ENCODE peak calls at places on chromosome 3, in five cellular contexts. One of them, this sample, is unnamed.

GRCh38 chr3:177473184-177473583 is 275.9 kb upstream of the TBL1XR1 start:
- DNase-seq in GM12891: no peak
- DNase-seq in GM12878: no peak
- DNase-seq in H1: no peak
- DNase-seq in HepG2: no peak
- DNase-seq in this sample: no peak

GRCh38 chr3:171813897-171814460 is 3.7 kb upstream of the PLD1 start:
- DNase-seq in GM12891: no peak
- DNase-seq in GM12878: peak
- DNase-seq in H1: no peak
- DNase-seq in HepG2: no peak
- DNase-seq in this sample: no peak

GRCh38 chr3:46849686-46850467 is 13.4 kb downstream of the MYL3 start:
- DNase-seq in GM12891: no peak
- DNase-seq in GM12878: no peak
- DNase-seq in H1: no peak
- DNase-seq in HepG2: no peak
- DNase-seq in this sample: no peak

GRCh38 chr3:123096701-123097100 is 29.9 kb downstream of the PDIA5 start:
- DNase-seq in GM12891: no peak
- DNase-seq in GM12878: no peak
- DNase-seq in H1: no peak
- DNase-seq in HepG2: no peak
- DNase-seq in this sample: no peak

GRCh38 chr3:14138878-14139659 is 14.2 kb downstream of the TMEM43 start:
- DNase-seq in GM12891: no peak
- DNase-seq in GM12878: no peak
- DNase-seq in H1: no peak
- DNase-seq in HepG2: no peak
- DNase-seq in this sample: no peak

GRCh38 chr3:32934150-32934742 is 17.2 kb upstream of the CCR4 start:
- DNase-seq in GM12891: no peak
- DNase-seq in GM12878: no peak
- DNase-seq in H1: no peak
- DNase-seq in HepG2: no peak
- DNase-seq in this sample: no peak

GRCh38 chr3:161851941-161852566 is 355.4 kb downstream of the OTOL1 start:
- DNase-seq in GM12891: peak
- DNase-seq in GM12878: peak
- DNase-seq in H1: peak
- DNase-seq in HepG2: peak
- DNase-seq in this sample: peak

GRCh38 chr3:141955163-141955562 is 78.7 kb downstream of the ATP1B3 start:
- DNase-seq in GM12891: no peak
- DNase-seq in GM12878: no peak
- DNase-seq in H1: no peak
- DNase-seq in HepG2: no peak
- DNase-seq in this sample: no peak

GRCh38 chr3:146554168-146554760 is 9.9 kb upstream of the PLSCR1 start:
- DNase-seq in GM12891: no peak
- DNase-seq in GM12878: no peak
- DNase-seq in H1: no peak
- DNase-seq in HepG2: no peak
- DNase-seq in this sample: no peak

GRCh38 chr3:14837864-14838263 is 19.1 kb downstream of the FGD5 start:
- DNase-seq in GM12891: no peak
- DNase-seq in GM12878: no peak
- DNase-seq in H1: no peak
- DNase-seq in HepG2: no peak
- DNase-seq in this sample: no peak

GRCh38 chr3:136955813-136956212 is 2.0 kb upstream of the IL20RB start:
- DNase-seq in GM12891: no peak
- DNase-seq in GM12878: no peak
- DNase-seq in H1: no peak
- DNase-seq in HepG2: peak
- DNase-seq in this sample: no peak

GRCh38 chr3:18189651-18190050 is 235.5 kb downstream of the SATB1 start:
- DNase-seq in GM12891: no peak
- DNase-seq in GM12878: no peak
- DNase-seq in H1: no peak
- DNase-seq in HepG2: no peak
- DNase-seq in this sample: no peak

GRCh38 chr3:39641210-39641718 is 168.1 kb upstream of the MYRIP start:
- DNase-seq in GM12891: no peak
- DNase-seq in GM12878: no peak
- DNase-seq in H1: no peak
- DNase-seq in HepG2: no peak
- DNase-seq in this sample: no peak

GRCh38 chr3:169383770-169384169 is 279.7 kb downstream of the MECOM start:
- DNase-seq in GM12891: no peak
- DNase-seq in GM12878: no peak
- DNase-seq in H1: no peak
- DNase-seq in HepG2: no peak
- DNase-seq in this sample: no peak

GRCh38 chr3:46162975-46163550 is 45.0 kb downstream of the CCR1 start:
- DNase-seq in GM12891: no peak
- DNase-seq in GM12878: no peak
- DNase-seq in H1: no peak
- DNase-seq in HepG2: peak
- DNase-seq in this sample: no peak

GRCh38 chr3:54999159-54999558 is 71.3 kb upstream of the LRTM1 start:
- DNase-seq in GM12891: no peak
- DNase-seq in GM12878: no peak
- DNase-seq in H1: peak
- DNase-seq in HepG2: peak
- DNase-seq in this sample: no peak

GRCh38 chr3:136078421-136079364 is 113.2 kb downstream of the PPP2R3A start:
- DNase-seq in GM12891: no peak
- DNase-seq in GM12878: no peak
- DNase-seq in H1: no peak
- DNase-seq in HepG2: peak
- DNase-seq in this sample: no peak

GRCh38 chr3:106825962-106826605 is 551.2 kb upstream of the CCDC54 start:
- DNase-seq in GM12891: no peak
- DNase-seq in GM12878: no peak
- DNase-seq in H1: no peak
- DNase-seq in HepG2: no peak
- DNase-seq in this sample: no peak

GRCh38 chr3:194034556-194035336 is 101.2 kb upstream of the HES1 start:
- DNase-seq in GM12891: no peak
- DNase-seq in GM12878: no peak
- DNase-seq in H1: no peak
- DNase-seq in HepG2: no peak
- DNase-seq in this sample: no peak

GRCh38 chr3:31704651-31705179 is 172.0 kb downstream of the STT3B start:
- DNase-seq in GM12891: no peak
- DNase-seq in GM12878: no peak
- DNase-seq in H1: no peak
- DNase-seq in HepG2: no peak
- DNase-seq in this sample: no peak

GRCh38 chr3:136787226-136787793 is 31.6 kb upstream of the SLC35G2 start:
- DNase-seq in GM12891: peak
- DNase-seq in GM12878: no peak
- DNase-seq in H1: no peak
- DNase-seq in HepG2: peak
- DNase-seq in this sample: peak

GRCh38 chr3:31908391-31909097 is 72.5 kb downstream of the OSBPL10 start:
- DNase-seq in GM12891: no peak
- DNase-seq in GM12878: no peak
- DNase-seq in H1: no peak
- DNase-seq in HepG2: peak
- DNase-seq in this sample: no peak

GRCh38 chr3:36945326-36945980 is 599 bp upstream of the TRANK1 start:
- DNase-seq in GM12891: no peak
- DNase-seq in GM12878: no peak
- DNase-seq in H1: no peak
- DNase-seq in HepG2: no peak
- DNase-seq in this sample: no peak

GRCh38 chr3:107198522-107199271 is 178.5 kb upstream of the CCDC54 start:
- DNase-seq in GM12891: no peak
- DNase-seq in GM12878: no peak
- DNase-seq in H1: no peak
- DNase-seq in HepG2: no peak
- DNase-seq in this sample: no peak

GRCh38 chr3:114418724-114419543 is 125.1 kb downstream of the TIGIT start:
- DNase-seq in GM12891: no peak
- DNase-seq in GM12878: no peak
- DNase-seq in H1: no peak
- DNase-seq in HepG2: peak
- DNase-seq in this sample: no peak

GRCh38 chr3:62601238-62601856 is 228.0 kb upstream of the FEZF2 start:
- DNase-seq in GM12891: no peak
- DNase-seq in GM12878: no peak
- DNase-seq in H1: no peak
- DNase-seq in HepG2: no peak
- DNase-seq in this sample: no peak

GRCh38 chr3:43248194-43248593 is 38.1 kb upstream of the SNRK start:
- DNase-seq in GM12891: no peak
- DNase-seq in GM12878: no peak
- DNase-seq in H1: no peak
- DNase-seq in HepG2: no peak
- DNase-seq in this sample: no peak

GRCh38 chr3:139123377-139124095 is 78.8 kb upstream of the PRR23C start:
- DNase-seq in GM12891: no peak
- DNase-seq in GM12878: no peak
- DNase-seq in H1: no peak
- DNase-seq in HepG2: no peak
- DNase-seq in this sample: no peak

GRCh38 chr3:116849261-116849688 is 139.7 kb downstream of the TUSC7 start:
- DNase-seq in GM12891: no peak
- DNase-seq in GM12878: no peak
- DNase-seq in H1: peak
- DNase-seq in HepG2: no peak
- DNase-seq in this sample: no peak

GRCh38 chr3:133887951-133888703 is 7.6 kb downstream of the RAB6B start:
- DNase-seq in GM12891: no peak
- DNase-seq in GM12878: no peak
- DNase-seq in H1: no peak
- DNase-seq in HepG2: no peak
- DNase-seq in this sample: no peak

DNA sequence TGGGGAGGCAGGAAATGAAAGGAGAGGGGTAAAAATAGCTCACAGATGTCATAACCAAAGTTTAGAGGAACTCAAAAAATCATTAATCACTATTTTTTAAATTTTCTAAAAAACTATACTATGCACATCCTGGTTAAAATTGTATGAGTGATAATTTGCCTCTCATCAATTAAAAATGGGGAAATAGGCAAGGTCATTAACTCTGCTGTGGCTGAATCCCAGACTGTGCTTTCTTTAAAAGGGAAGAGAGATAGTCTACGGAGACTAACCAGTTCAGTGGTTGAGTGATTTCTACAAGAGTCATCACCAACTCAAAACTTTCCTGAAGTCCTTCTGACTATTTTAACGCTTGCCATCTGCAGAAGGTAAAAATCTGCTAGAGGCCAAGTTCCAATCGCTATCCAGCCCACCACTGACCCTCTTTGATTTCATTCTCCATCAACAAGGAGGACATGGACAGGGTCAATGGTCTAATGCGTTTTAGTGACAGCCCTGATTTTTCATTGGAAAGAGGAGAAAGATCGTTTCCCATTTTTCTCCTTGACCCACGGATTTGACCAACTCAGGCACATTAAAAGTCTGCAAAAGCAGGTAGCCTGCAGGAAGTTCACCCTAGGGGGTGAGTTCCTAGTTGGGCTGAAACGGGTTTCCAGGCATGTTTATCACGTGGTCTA is 850 bp downstream of the SUCLG2 start:
- DNase-seq in GM12891: no peak
- DNase-seq in GM12878: no peak
- DNase-seq in H1: no peak
- DNase-seq in HepG2: peak
- DNase-seq in this sample: no peak
- TF ChIP-seq TAF1 in GM12891: no peak
- TF ChIP-seq TAF1 in GM12878: no peak
- TF ChIP-seq TAF1 in H1: no peak
- TF ChIP-seq TAF1 in HepG2: no peak
- TF ChIP-seq TAF1 in this sample: no peak

GRCh38 chr3:12286504-12286903 is 2.4 kb upstream of the PPARG start:
- DNase-seq in GM12891: no peak
- DNase-seq in GM12878: no peak
- DNase-seq in H1: no peak
- DNase-seq in HepG2: no peak
- DNase-seq in this sample: no peak

GRCh38 chr3:12289562-12289961 is 692 bp downstream of the PPARG start:
- DNase-seq in GM12891: no peak
- DNase-seq in GM12878: no peak
- DNase-seq in H1: no peak
- DNase-seq in HepG2: no peak
- DNase-seq in this sample: no peak

GRCh38 chr3:12286927-12287726 is 1.7 kb upstream of the PPARG start:
- DNase-seq in GM12891: no peak
- DNase-seq in GM12878: no peak
- DNase-seq in H1: no peak
- DNase-seq in HepG2: no peak
- DNase-seq in this sample: no peak

GRCh38 chr3:12287727-12288465 is 974 bp upstream of the PPARG start:
- DNase-seq in GM12891: peak
- DNase-seq in GM12878: no peak
- DNase-seq in H1: no peak
- DNase-seq in HepG2: no peak
- DNase-seq in this sample: peak

DNA sequence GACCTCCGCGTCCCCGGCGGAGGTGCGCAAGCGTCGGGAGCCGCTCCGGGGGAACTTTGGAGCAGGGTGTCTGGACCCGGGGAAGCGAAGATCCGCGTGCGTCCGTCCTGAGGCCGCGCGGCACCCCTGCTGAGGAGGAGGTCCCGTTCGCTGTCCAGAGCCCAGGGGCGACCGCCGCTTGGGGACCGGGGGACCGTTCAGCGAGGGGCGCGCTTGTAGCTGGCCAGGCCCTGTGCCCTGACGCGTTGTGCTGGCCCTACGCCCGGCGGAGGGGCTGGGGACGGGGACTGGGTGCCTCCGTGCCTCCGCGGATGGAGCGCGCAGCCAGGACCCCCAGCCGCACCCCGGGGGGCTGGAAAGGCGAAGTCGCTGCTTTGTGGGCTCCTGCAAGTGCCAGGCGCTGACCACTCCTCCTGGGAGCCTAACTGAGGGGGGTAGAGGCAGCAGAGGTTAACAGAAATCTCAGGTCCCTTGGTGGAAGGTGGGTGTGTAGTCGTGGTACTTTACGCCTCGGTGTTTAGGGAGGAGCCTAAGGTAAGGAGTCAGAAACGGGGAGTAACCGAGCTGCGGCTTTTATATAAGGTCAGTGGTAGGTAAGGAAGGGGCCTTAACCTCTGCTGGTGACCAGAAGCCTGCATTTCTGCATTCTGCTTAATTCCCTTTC is at the start of gene PPARG:
- DNase-seq in GM12891: peak
- DNase-seq in GM12878: no peak
- DNase-seq in H1: no peak
- DNase-seq in HepG2: peak
- DNase-seq in this sample: peak
- TF ChIP-seq POLR2A in GM12891: no peak
- TF ChIP-seq POLR2A in GM12878: no peak
- TF ChIP-seq POLR2A in H1: no peak
- TF ChIP-seq POLR2A in HepG2: peak
- TF ChIP-seq POLR2A in this sample: no peak

GRCh38 chr3:185276415-185276814 is 22.6 kb upstream of the EHHADH start:
- DNase-seq in GM12891: no peak
- DNase-seq in GM12878: no peak
- DNase-seq in H1: no peak
- DNase-seq in HepG2: peak
- DNase-seq in this sample: no peak
- TF ChIP-seq TAF1 in GM12891: no peak
- TF ChIP-seq TAF1 in GM12878: no peak
- TF ChIP-seq TAF1 in H1: no peak
- TF ChIP-seq TAF1 in HepG2: no peak
- TF ChIP-seq TAF1 in this sample: no peak

GRCh38 chr3:50264964-50265485 is 3.9 kb upstream of the SEMA3B start:
- DNase-seq in GM12891: no peak
- DNase-seq in GM12878: no peak
- DNase-seq in H1: no peak
- DNase-seq in HepG2: no peak
- DNase-seq in this sample: no peak
- TF ChIP-seq POLR2A in GM12891: no peak
- TF ChIP-seq POLR2A in GM12878: no peak
- TF ChIP-seq POLR2A in H1: no peak
- TF ChIP-seq POLR2A in HepG2: no peak
- TF ChIP-seq POLR2A in this sample: no peak